ENCODE peak calls at places on chromosome 14, in six cellular contexts. J is left ventricle myocardium inferior, E is suprapubic skin, F is foreskin fibroblast, P is upper lobe of right lung, I is GM23338. D is an unnamed sample.

GRCh38 chr14:58919262-58919661 is 269.2 kb upstream of the DAAM1 start:
- DNase-seq in F (peak; percentile 20), I (no peak), P (no peak), E (no peak), J (no peak), D (no peak)

GRCh38 chr14:95476747-95477146 is 39.7 kb downstream of the SYNE3 start:
- DNase-seq in E (no peak), P (no peak), F (no peak), I (no peak), J (no peak), D (no peak)

GRCh38 chr14:46580941-46581671 is 70.5 kb downstream of the RPL10L start:
- DNase-seq in P (no peak), I (peak; percentile 65), E (no peak), F (peak; percentile 1), J (no peak), D (no peak)

GRCh38 chr14:102317564-102318248 is 1.8 kb upstream of the ZNF839 start:
- DNase-seq in E (no peak), P (no peak), F (peak; percentile 32), I (peak; percentile 48), J (peak; percentile 42), D (no peak)

GRCh38 chr14:98906123-98906995 is 365.6 kb downstream of the BCL11B start:
- DNase-seq in P (no peak), I (no peak), J (no peak), F (no peak), E (no peak), D (no peak)

GRCh38 chr14:42855159-42855558 is 1248.5 kb downstream of the LRFN5 start:
- DNase-seq in J (no peak), I (no peak), P (no peak), E (no peak), F (peak; percentile 4), D (no peak)

GRCh38 chr14:67515386-67516079 is 17.6 kb upstream of the PLEKHH1 start:
- DNase-seq in E (no peak), F (peak; percentile 44), J (no peak), P (peak; percentile 70), I (peak; percentile 64), D (no peak)

GRCh38 chr14:102221026-102221425 is 81.3 kb downstream of the WDR20 start:
- DNase-seq in J (no peak), P (no peak), F (peak; percentile 49), E (no peak), I (peak; percentile 49), D (no peak)

GRCh38 chr14:68018598-68018997 is 199.0 kb downstream of the RAD51B start:
- DNase-seq in P (no peak), F (no peak), E (no peak), J (no peak), I (no peak), D (no peak)

DNA sequence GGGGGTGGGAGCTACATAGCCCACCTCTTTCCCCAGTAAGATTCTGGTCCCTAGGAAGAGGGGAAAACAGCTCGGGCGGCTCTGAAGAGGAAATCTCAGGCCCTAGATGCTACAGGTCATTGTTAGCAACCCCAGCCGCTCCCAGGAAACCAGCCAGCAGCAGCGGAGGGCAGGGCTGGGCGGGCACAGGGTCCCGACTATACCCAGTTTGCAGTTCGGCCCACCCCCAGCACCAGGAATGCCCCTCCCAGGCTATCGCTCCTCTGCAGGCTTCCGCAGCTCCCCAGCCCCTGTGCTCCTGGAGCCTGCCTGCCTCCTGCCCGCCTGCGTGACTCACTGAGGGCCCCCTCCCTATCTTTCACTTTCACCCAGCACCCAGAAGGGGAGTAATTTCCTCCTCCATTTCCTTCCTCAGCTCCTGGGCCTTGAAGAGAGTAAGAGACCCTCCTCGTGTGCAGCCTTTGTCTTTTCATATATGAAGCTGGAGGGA is 27.2 kb upstream of the PNMA1 start:
- DNase-seq in J (peak; percentile 79), E (no peak), F (peak; percentile 86), I (peak; percentile 71), P (peak; percentile 82), D (no peak)
- TF ChIP-seq CTCF in J (no peak), E (no peak), F (no peak), I (no peak), P (no peak), D (no peak)

GRCh38 chr14:44961730-44962572 is at the start of the genes KLHL28 and TOGARAM1:
- DNase-seq in I (peak; percentile 100), F (peak; percentile 100), J (peak; percentile 93), P (peak; percentile 96), E (peak; percentile 98), D (peak; percentile 96)

GRCh38 chr14:44960646-44961045 is 1.1 kb downstream of the KLHL28 start:
- DNase-seq in E (no peak), F (no peak), I (no peak), J (no peak), P (no peak), D (no peak)

GRCh38 chr14:44963775-44964380 is 1.9 kb downstream of the TOGARAM1 start:
- DNase-seq in E (no peak), J (no peak), I (peak; percentile 56), P (no peak), F (peak; percentile 53), D (no peak)

GRCh38 chr14:44961151-44961729 is 507 bp downstream of the KLHL28 start:
- DNase-seq in I (peak; percentile 78), F (peak; percentile 65), P (peak; percentile 80), J (peak; percentile 54), E (no peak), D (no peak)

DNA sequence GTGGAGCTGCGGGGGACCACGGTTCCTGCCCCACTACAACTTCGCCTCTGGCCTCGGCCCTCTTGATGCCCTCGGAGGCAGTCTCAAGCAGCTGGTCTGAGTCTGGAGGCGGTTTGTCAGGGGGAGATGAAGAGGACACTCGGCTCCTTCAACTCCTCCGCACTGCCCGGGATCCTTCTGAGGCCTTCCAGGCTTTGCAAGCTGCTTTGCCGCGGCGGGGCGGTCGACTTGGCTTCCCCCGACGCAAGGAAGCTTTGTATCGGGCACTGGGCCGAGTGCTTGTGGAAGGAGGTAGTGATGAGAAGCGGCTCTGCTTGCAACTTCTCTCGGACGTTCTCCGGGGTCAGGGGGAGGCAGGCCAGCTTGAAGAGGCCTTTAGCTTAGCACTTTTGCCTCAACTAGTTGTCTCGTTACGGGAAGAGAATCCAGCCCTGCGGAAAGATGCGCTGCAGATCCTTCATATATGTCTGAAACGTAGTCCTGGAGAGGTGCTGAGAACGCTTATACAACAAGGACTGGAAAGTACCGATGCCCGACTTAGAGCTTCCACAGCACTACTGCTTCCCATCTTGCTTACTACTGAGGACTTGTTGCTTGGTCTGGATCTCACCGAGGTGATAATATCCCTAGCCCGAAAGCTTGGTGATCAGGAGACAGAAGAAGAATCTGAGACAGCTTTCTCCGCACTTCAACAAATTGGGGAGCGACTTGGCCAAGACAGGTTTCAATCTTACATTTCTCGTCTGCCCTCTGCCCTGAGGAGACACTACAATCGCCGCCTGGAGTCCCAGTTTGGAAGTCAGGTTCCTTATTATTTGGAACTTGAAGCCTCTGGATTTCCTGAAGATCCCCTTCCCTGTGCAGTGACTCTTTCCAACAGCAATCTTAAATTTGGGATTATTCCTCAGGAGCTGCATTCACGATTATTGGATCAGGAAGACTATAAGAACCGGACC is 861 bp downstream of the TOGARAM1 start:
- DNase-seq in I (peak; percentile 53), J (peak; percentile 57), E (peak; percentile 85), P (peak; percentile 74), F (peak; percentile 66), D (no peak)
- TF ChIP-seq CTCF in I (no peak), J (no peak), E (no peak), P (no peak), F (no peak), D (no peak)

DNA sequence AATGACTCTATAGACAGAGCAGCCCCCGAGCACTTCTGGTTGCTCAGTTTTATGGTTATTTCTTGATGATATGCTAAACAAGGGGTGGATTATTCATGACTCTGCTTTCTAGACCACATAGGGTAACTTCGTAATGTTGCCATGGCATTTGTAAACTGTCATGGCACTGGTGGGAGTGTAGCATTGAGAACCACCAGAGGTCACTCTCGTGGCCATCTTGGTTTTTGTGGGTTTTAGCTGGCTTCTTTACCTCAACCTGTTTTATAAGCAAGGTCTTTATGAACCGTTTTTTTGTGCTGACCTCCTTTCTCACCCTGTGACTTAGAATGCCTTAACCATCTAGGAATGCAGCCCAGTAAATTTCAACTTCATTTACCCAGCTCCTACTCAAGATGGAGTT is 1036.2 kb upstream of the FLRT2 start:
- DNase-seq in P (no peak), E (no peak), J (no peak), I (peak; percentile 31), F (no peak), D (no peak)
- TF ChIP-seq CTCF in P (no peak), E (no peak), J (no peak), I (peak; percentile 41), F (no peak), D (no peak)

DNA sequence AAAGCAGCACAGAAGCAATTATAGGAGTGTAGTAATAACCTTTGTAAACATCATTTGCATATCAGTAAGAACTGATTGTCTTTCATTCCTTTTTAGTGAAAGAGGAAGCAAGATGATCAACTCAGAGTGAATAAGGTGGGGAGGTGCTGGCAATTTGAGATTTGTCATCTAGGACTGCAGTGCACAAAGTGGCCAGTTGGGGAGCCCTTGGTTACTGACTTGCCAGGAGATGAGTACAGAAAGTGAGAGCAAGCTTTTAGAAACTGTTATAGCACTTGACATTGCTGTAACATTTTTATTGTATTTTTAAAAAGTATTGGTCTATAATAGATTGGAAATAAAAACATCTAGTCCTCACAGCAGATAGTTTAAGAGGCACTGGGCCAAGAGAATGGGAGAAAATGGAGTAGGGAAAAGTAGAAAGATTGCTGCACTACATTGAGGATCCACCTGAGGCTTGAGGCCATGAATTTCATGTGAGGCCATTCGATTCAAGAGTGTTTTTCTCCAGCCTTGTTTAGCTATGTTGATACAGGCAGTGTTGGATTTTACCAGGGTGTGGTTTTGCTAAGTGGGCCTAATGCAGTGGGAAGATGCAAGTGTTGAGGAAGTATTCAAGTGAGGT is 98.2 kb downstream of the SNAPC1 start:
- DNase-seq in F (peak; percentile 56), E (no peak), J (peak; percentile 36), P (no peak), I (peak; percentile 82), D (no peak)
- TF ChIP-seq CTCF in F (peak; percentile 84), E (peak; percentile 35), J (peak; percentile 78), P (peak; percentile 89), I (peak; percentile 83), D (no peak)

GRCh38 chr14:76776306-76777251 is 15.3 kb downstream of the VASH1 start:
- DNase-seq in P (no peak), J (no peak), F (no peak), E (peak; percentile 67), I (no peak), D (no peak)
- TF ChIP-seq CTCF in P (no peak), J (no peak), F (no peak), E (no peak), I (no peak), D (no peak)

DNA sequence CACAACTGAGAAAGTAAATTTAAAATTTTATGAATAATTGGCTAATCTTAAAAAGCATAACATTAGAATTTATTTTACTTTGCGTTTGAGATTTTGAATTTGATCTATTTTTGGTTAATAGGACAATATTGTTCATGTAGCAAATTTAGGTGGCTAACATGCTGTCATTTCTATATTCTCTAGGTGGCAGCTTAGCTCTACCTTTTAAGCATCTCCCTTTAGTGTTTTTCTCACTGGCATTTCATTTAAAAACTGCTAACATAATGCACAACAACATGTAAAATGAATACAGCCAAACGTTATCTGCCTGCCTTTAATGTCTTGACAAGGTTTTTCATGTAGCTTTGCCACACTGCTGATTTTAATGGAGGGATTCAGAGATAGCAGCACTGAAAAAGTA is 272.3 kb upstream of the FBXO33 start:
- DNase-seq in E (no peak), F (no peak), P (no peak), J (no peak), I (no peak), D (no peak)
- TF ChIP-seq CTCF in E (no peak), F (no peak), P (no peak), J (peak; percentile 38), I (no peak), D (no peak)

GRCh38 chr14:60656755-60657608 is 7.7 kb upstream of the SIX1 start:
- DNase-seq in I (peak; percentile 88), P (peak; percentile 78), F (peak; percentile 91), J (no peak), E (no peak), D (no peak)
- TF ChIP-seq CTCF in I (peak; percentile 44), P (peak; percentile 36), F (peak; percentile 65), J (peak; percentile 54), E (no peak), D (no peak)

D was measured in omental fat pad.